ENCODE peak calls at places on chromosomes 13 and 19, in four cellular contexts. One of them, this sample, is unnamed.
A peak's percentile ranks its signal among the peaks of the same experiment; 100 is the strongest.

GRCh38 chr13:77729502-77730221 is 32.2 kb downstream of the SLAIN1 start:
- DNase-seq in prostate gland: no peak
- DNase-seq in HCT116: no peak
- DNase-seq in suprapubic skin: no peak
- DNase-seq in this sample: no peak

GRCh38 chr13:94128430-94128829 is 351.1 kb downstream of the DCT start:
- DNase-seq in suprapubic skin: peak; percentile 59
- DNase-seq in prostate gland: peak; percentile 68
- DNase-seq in HCT116: no peak
- DNase-seq in this sample: no peak

GRCh38 chr19:51921949-51922348 is 5.3 kb upstream of the ZNF613 start:
- DNase-seq in suprapubic skin: no peak
- DNase-seq in prostate gland: no peak
- DNase-seq in HCT116: no peak
- DNase-seq in this sample: no peak

GRCh38 chr19:10007811-10008211 is 2.5 kb downstream of the COL5A3 start:
- DNase-seq in prostate gland: no peak
- DNase-seq in HCT116: no peak
- DNase-seq in suprapubic skin: no peak
- DNase-seq in this sample: no peak

GRCh38 chr13:45592758-45593157 is 22.8 kb downstream of the ERICH6B start:
- DNase-seq in HCT116: no peak
- DNase-seq in prostate gland: no peak
- DNase-seq in suprapubic skin: no peak
- DNase-seq in this sample: no peak

GRCh38 chr13:74409551-74409950 is 275.3 kb upstream of the KLF12 start:
- DNase-seq in prostate gland: no peak
- DNase-seq in HCT116: no peak
- DNase-seq in suprapubic skin: no peak
- DNase-seq in this sample: no peak

GRCh38 chr13:100549316-100549715 is 39.3 kb downstream of the GGACT start:
- DNase-seq in HCT116: no peak
- DNase-seq in prostate gland: no peak
- DNase-seq in suprapubic skin: no peak
- DNase-seq in this sample: no peak

GRCh38 chr13:45521292-45521691 is 56.6 kb downstream of the COG3 start:
- DNase-seq in HCT116: no peak
- DNase-seq in suprapubic skin: no peak
- DNase-seq in prostate gland: no peak
- DNase-seq in this sample: no peak

GRCh38 chr13:50713849-50714248 is 129.6 kb downstream of the DLEU7 start:
- DNase-seq in HCT116: no peak
- DNase-seq in suprapubic skin: no peak
- DNase-seq in prostate gland: no peak
- DNase-seq in this sample: no peak
- TF ChIP-seq POLR2AphosphoS5 in HCT116: no peak
- TF ChIP-seq POLR2AphosphoS5 in suprapubic skin: peak; percentile 33
- TF ChIP-seq POLR2AphosphoS5 in prostate gland: no peak
- TF ChIP-seq POLR2AphosphoS5 in this sample: no peak

GRCh38 chr19:307111-307531 is 15.9 kb upstream of the PLPP2 start:
- DNase-seq in suprapubic skin: no peak
- DNase-seq in prostate gland: no peak
- DNase-seq in HCT116: no peak
- DNase-seq in this sample: no peak
- H3K4me3 ChIP-seq in suprapubic skin: no peak overlapping the region
- H3K4me3 ChIP-seq in prostate gland: no peak overlapping the region
- H3K4me3 ChIP-seq in HCT116: no peak overlapping the region
- H3K4me3 ChIP-seq in this sample: no peak overlapping the region

GRCh38 chr13:55652657-55653056 is 1488.1 kb upstream of the PRR20A start:
- DNase-seq in prostate gland: no peak
- DNase-seq in suprapubic skin: no peak
- DNase-seq in HCT116: no peak
- DNase-seq in this sample: no peak
- TF ChIP-seq POLR2A in prostate gland: no peak
- TF ChIP-seq POLR2A in suprapubic skin: no peak
- TF ChIP-seq POLR2A in HCT116: no peak
- TF ChIP-seq POLR2A in this sample: no peak

GRCh38 chr13:21149568-21149967 is 26.8 kb downstream of the SKA3 start:
- DNase-seq in suprapubic skin: no peak
- DNase-seq in prostate gland: no peak
- DNase-seq in HCT116: no peak
- DNase-seq in this sample: no peak

GRCh38 chr13:21150013-21150412 is 26.3 kb downstream of the SKA3 start:
- DNase-seq in HCT116: no peak
- DNase-seq in suprapubic skin: no peak
- DNase-seq in prostate gland: no peak
- DNase-seq in this sample: no peak

GRCh38 chr13:21147827-21148226 is 28.5 kb downstream of the SKA3 start:
- DNase-seq in prostate gland: no peak
- DNase-seq in suprapubic skin: no peak
- DNase-seq in HCT116: no peak
- DNase-seq in this sample: no peak

GRCh38 chr13:21148557-21149258 is 27.6 kb downstream of the SKA3 start:
- DNase-seq in suprapubic skin: no peak
- DNase-seq in prostate gland: no peak
- DNase-seq in HCT116: no peak
- DNase-seq in this sample: no peak

DNA sequence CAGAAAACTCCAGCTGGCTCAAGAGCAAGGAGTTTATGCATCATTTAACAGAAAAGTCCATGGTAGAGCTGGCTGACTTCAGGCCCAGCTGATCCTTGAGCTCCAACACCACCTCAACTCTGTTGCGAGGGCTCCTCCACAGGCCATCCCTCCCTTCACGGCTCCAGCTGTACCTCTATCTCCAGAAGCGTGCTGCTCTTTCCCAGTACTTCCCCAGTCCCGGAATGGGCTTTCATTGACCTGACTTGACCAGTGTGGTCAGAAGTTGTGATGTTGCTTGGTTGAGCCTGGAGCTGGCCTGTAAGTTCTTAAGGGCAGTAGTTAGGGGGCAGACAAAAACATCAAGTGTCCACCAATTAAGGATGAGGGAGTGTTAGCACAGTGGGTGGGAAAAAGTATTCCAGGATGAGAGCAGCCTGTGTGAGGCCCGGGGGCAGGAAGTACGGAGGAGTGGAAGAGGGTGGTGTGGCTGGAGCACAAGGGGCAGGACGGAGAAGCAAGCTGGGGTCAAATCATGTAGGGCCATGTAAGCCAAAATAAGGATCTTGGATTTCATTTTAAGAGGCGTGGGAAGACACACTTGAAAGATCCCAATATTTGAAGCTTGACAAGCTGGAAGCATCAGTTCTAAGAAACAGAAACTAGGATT is 24.0 kb downstream of the SKA3 start:
- DNase-seq in suprapubic skin: no peak
- DNase-seq in prostate gland: no peak
- DNase-seq in HCT116: no peak
- DNase-seq in this sample: no peak
- TF ChIP-seq POLR2AphosphoS5 in suprapubic skin: no peak
- TF ChIP-seq POLR2AphosphoS5 in prostate gland: no peak
- TF ChIP-seq POLR2AphosphoS5 in HCT116: no peak
- TF ChIP-seq POLR2AphosphoS5 in this sample: no peak

DNA sequence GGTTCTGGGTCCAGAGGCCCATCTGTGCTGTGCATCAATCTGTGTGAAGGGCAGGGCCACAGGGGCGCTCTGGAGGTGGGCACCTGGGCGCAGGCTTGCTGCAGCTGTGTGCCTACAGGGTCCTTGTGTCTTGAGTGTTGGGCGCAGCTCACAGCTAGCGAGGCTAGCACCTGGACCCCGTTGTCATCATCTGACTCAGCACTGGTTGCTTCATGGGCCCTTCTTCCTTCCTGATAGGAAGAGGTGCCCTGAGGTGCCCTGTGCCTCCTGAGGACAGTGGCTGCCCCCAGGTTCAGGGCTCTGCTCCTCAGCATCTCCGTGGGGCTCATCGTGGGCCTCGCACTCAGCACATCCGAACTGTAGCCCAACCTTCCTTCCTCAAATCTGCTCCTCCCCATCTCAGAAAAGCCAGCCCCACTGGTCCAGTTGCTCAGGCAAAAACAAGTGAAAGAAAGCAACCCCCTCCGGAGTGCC is 54.8 kb downstream of the GATAD2A start:
- DNase-seq in suprapubic skin: no peak
- DNase-seq in prostate gland: no peak
- DNase-seq in HCT116: no peak
- DNase-seq in this sample: no peak
- H3K4me3 ChIP-seq in suprapubic skin: peak overlapping the region; percentile 28
- H3K4me3 ChIP-seq in prostate gland: no peak overlapping the region
- H3K4me3 ChIP-seq in HCT116: no peak overlapping the region
- H3K4me3 ChIP-seq in this sample: no peak overlapping the region

This sample was measured in vagina.